ENCODE peak calls at places on chromosome 22, in four cellular contexts. E is HCT116, L is SK-N-SH, B is K562. G is an unnamed sample. For H3K27me3, the result is how much of the 10 kb centered on the place peaks cover.

GRCh38 chr22:19693981-19694670 is 20.2 kb upstream of the SEPTIN5 start:
- DNase-seq in E (no peak), L (no peak), B (no peak), G (no peak)

GRCh38 chr22:18068991-18069390 is 8.8 kb upstream of the PEX26 start:
- DNase-seq in E (no peak), L (no peak), B (no peak), G (no peak)

GRCh38 chr22:37971475-37972434 is 12.6 kb downstream of the SOX10 start:
- DNase-seq in E (no peak), L (no peak), B (no peak), G (peak)

GRCh38 chr22:46661221-46661851 is 41.1 kb downstream of the GRAMD4 start:
- DNase-seq in E (peak), L (peak), B (no peak), G (no peak)

GRCh38 chr22:22693531-22693884 is 49.1 kb downstream of the GGTLC2 start:
- DNase-seq in E (no peak), L (no peak), B (no peak), G (no peak)

GRCh38 chr22:26286091-26286780 is 117.0 kb downstream of the SEZ6L start:
- DNase-seq in E (no peak), L (no peak), B (no peak), G (no peak)

GRCh38 chr22:24977370-24978230 is 25.1 kb downstream of the KIAA1671 start:
- DNase-seq in E (no peak), L (no peak), B (no peak), G (no peak)

GRCh38 chr22:47299211-47299878 is 536.9 kb downstream of the TBC1D22A start:
- DNase-seq in E (no peak), L (peak), B (no peak), G (no peak)

GRCh38 chr22:28148816-28149465 is 229.9 kb upstream of the PITPNB start:
- DNase-seq in E (no peak), L (no peak), B (no peak), G (no peak)

GRCh38 chr22:40204331-40205116 is 26.8 kb downstream of the TNRC6B start:
- DNase-seq in E (no peak), L (peak), B (no peak), G (no peak)

GRCh38 chr22:19349778-19350475 is 58.4 kb upstream of the CLTCL1 start:
- DNase-seq in E (no peak), L (no peak), B (no peak), G (no peak)

GRCh38 chr22:26168199-26168915 is 905 bp upstream of the SEZ6L start:
- DNase-seq in E (no peak), L (peak), B (no peak), G (no peak)

GRCh38 chr22:37972527-37972926 is 11.8 kb downstream of the SOX10 start:
- DNase-seq in E (no peak), L (no peak), B (no peak), G (no peak)

DNA sequence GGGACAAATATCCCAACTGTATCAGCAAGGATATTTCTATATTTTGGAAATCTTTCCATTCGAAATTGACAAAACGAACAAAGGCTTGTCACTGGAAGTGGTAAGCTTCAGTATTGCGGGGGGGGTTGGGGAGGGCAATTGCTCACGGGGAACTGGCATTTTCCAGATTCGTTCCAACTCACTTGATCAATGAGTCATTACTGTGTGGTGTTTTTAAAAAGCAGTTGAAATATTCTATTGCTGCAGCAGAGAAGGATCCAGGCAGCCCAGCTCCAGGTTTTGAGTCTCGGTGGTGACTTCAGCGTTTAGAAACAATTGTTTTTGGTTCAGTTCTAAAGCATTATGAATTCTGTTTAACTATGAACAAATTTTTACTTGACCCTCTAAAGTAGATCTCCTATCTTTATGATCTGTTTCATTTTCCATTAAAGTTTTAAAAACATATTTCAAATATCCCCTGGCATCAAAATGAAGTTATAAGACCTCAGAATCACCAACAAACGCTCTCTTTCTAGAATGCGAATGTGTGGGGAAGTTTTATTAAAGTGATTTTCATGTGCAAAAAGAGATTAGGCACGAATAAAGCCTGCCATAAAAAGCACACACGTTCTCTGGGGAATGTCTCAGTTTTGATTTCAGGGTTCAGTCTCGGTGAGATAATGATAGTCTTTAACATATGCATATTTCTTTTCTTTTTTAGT is 33.7 kb upstream of the FBLN1 start:
- DNase-seq in E (no peak), L (no peak), B (no peak), G (no peak)
- H3K4me3 ChIP-seq in E (no peak), L (no peak), B (no peak), G (no peak)

GRCh38 chr22:48884292-48884691 is 943.4 kb downstream of the BRD1 start:
- DNase-seq in E (no peak), L (no peak), B (no peak), G (no peak)
- H3K27me3 ChIP-seq in E (under half), L (under half), B (under half), G (under half)

GRCh38 chr22:36351921-36352774 is 35.6 kb downstream of the MYH9 start:
- DNase-seq in E (no peak), L (no peak), B (no peak), G (no peak)
- TF ChIP-seq YY1 in E (no peak), L (no peak), B (no peak), G (no peak)

DNA sequence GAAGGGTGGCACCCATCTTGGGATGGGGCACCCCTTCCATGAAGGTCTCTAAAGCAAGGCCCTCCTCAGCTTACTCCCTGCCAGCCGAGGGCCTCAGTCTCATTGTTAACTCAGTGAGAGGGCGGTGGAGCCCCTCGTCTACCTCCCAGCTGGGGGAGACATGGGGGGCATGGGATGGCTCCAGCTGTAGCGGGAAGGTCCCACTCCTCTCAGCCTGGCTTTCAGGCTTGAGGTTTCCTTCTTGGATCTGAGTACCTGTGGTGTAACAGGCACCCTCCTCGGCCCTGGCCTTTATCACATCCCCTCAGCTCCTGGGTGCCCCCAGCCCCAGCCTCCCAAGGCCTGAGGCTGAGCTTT is 2.0 kb downstream of the MIF start:
- DNase-seq in E (no peak), L (no peak), B (no peak), G (no peak)
- H3K4me3 ChIP-seq in E (peak), L (peak), B (peak), G (peak)